ENCODE peak calls at places on chromosomes 1 and 21, in six cellular contexts. A is naive B cell, G is DMS153, D is NCI-H510A treated with DMSO at 0.1 percent for 48 hours, C is Daoy, V is GM23248. U is an unnamed sample.
A peak's percentile ranks its signal among the peaks of the same experiment; 100 is the strongest.

GRCh38 chr1:26281971-26282693 is 2.2 kb downstream of the SH3BGRL3 start:
- DNase-seq in A (no peak), G (no peak), D (no peak), C (no peak), V (peak; percentile 54), U (no peak)

GRCh38 chr1:63602629-63603028 is 9.4 kb downstream of the PGM1 start:
- DNase-seq in A (no peak), G (no peak), D (no peak), C (no peak), V (no peak), U (no peak)

GRCh38 chr1:210698661-210699060 is 370.0 kb downstream of the HHAT start:
- DNase-seq in A (no peak), G (no peak), D (no peak), C (no peak), V (no peak), U (no peak)

GRCh38 chr1:225465793-225466517 is 38.1 kb upstream of the LBR start:
- DNase-seq in A (no peak), G (no peak), D (no peak), C (no peak), V (no peak), U (no peak)

GRCh38 chr1:91123773-91124172 is 101.9 kb upstream of the ZNF644 start:
- DNase-seq in A (no peak), G (no peak), D (no peak), C (no peak), V (no peak), U (no peak)

GRCh38 chr1:226872455-226872854 is 2.0 kb downstream of the PSEN2 start:
- DNase-seq in A (no peak), G (no peak), D (no peak), C (no peak), V (no peak), U (no peak)

GRCh38 chr1:27658951-27659496 is 13.0 kb downstream of the IFI6 start:
- DNase-seq in A (peak; percentile 52), G (no peak), D (no peak), C (peak; percentile 68), V (peak; percentile 97), U (peak; percentile 64)

GRCh38 chr1:173475564-173476196 is 1.5 kb upstream of the PRDX6 start:
- DNase-seq in A (no peak), G (no peak), D (no peak), C (peak; percentile 29), V (peak; percentile 88), U (no peak)

GRCh38 chr21:33406493-33406892 is 3.3 kb downstream of the IFNGR2 start:
- DNase-seq in A (no peak), G (no peak), D (no peak), C (no peak), V (no peak), U (no peak)

GRCh38 chr1:207414606-207415108 is 39.5 kb upstream of the CR2 start:
- DNase-seq in A (peak; percentile 77), G (no peak), D (no peak), C (no peak), V (no peak), U (no peak)

GRCh38 chr1:61447339-61448016 is 277.5 kb downstream of the TM2D1 start:
- DNase-seq in A (no peak), G (no peak), D (no peak), C (no peak), V (no peak), U (no peak)

GRCh38 chr1:2465371-2466269 is 10.5 kb upstream of the PLCH2 start:
- DNase-seq in A (no peak), G (no peak), D (no peak), C (no peak), V (no peak), U (no peak)

GRCh38 chr1:225813250-225813964 is 3.5 kb downstream of the EPHX1 start:
- DNase-seq in A (no peak), G (peak; percentile 92), D (peak; percentile 87), C (peak; percentile 54), V (peak; percentile 82), U (no peak)

GRCh38 chr1:32798679-32799416 is 18.3 kb downstream of the YARS1 start:
- DNase-seq in A (no peak), G (no peak), D (no peak), C (peak; percentile 51), V (no peak), U (no peak)

GRCh38 chr1:207346562-207346912 is 25.1 kb downstream of the CD55 start:
- DNase-seq in A (no peak), G (no peak), D (no peak), C (no peak), V (no peak), U (no peak)

GRCh38 chr1:223299553-223299952 is 64.4 kb downstream of the SUSD4 start:
- DNase-seq in A (no peak), G (no peak), D (no peak), C (no peak), V (no peak), U (no peak)

GRCh38 chr1:19315378-19316206 is 3.5 kb downstream of the SLC66A1 start:
- DNase-seq in A (peak; percentile 80), G (no peak), D (no peak), C (peak; percentile 81), V (peak; percentile 59), U (no peak)

U was measured in NK-92 treated with Interleukin-12 subunit alpha and Interleukin-12 subunit beta, amount 100 ng/mL, for 24 hours.